ENCODE peak calls at places on chromosomes 4 and X, in seven cellular contexts. One of them, this sample, is unnamed.

GRCh38 chr4:38872620-38873019 is 5.0 kb downstream of the FAM114A1 start:
- DNase-seq in right atrium auricular region: no peak
- DNase-seq in CD4-positive, alpha-beta memory T cell: no peak
- DNase-seq in GM12865: no peak
- DNase-seq in WERI-Rb-1: no peak
- DNase-seq in fibroblast of the aortic adventitia: peak; percentile 20
- DNase-seq in fibroblast of lung: peak; percentile 63
- DNase-seq in this sample: no peak

GRCh38 chr4:88277711-88278025 is 6.7 kb downstream of the PPM1K start:
- DNase-seq in right atrium auricular region: no peak
- DNase-seq in CD4-positive, alpha-beta memory T cell: no peak
- DNase-seq in GM12865: no peak
- DNase-seq in WERI-Rb-1: no peak
- DNase-seq in fibroblast of the aortic adventitia: no peak
- DNase-seq in fibroblast of lung: no peak
- DNase-seq in this sample: no peak

GRCh38 chrX:10529344-10529743 is 91.0 kb downstream of the MID1 start:
- DNase-seq in right atrium auricular region: no peak
- DNase-seq in CD4-positive, alpha-beta memory T cell: no peak
- DNase-seq in GM12865: no peak
- DNase-seq in WERI-Rb-1: no peak
- DNase-seq in fibroblast of the aortic adventitia: peak; percentile 64
- DNase-seq in fibroblast of lung: peak; percentile 39
- DNase-seq in this sample: no peak

GRCh38 chr4:71595576-71596108 is 188.2 kb downstream of the GC start:
- DNase-seq in right atrium auricular region: no peak
- DNase-seq in CD4-positive, alpha-beta memory T cell: no peak
- DNase-seq in GM12865: no peak
- DNase-seq in WERI-Rb-1: no peak
- DNase-seq in fibroblast of the aortic adventitia: peak; percentile 14
- DNase-seq in fibroblast of lung: peak; percentile 15
- DNase-seq in this sample: no peak

GRCh38 chr4:163535657-163536056 is 41.2 kb downstream of the TMA16 start:
- DNase-seq in right atrium auricular region: no peak
- DNase-seq in CD4-positive, alpha-beta memory T cell: no peak
- DNase-seq in GM12865: no peak
- DNase-seq in WERI-Rb-1: no peak
- DNase-seq in fibroblast of the aortic adventitia: no peak
- DNase-seq in fibroblast of lung: no peak
- DNase-seq in this sample: no peak

GRCh38 chrX:112913807-112914206 is 73.2 kb upstream of the AMOT start:
- DNase-seq in right atrium auricular region: no peak
- DNase-seq in CD4-positive, alpha-beta memory T cell: no peak
- DNase-seq in GM12865: no peak
- DNase-seq in WERI-Rb-1: no peak
- DNase-seq in fibroblast of the aortic adventitia: no peak
- DNase-seq in fibroblast of lung: no peak
- DNase-seq in this sample: peak; percentile 0

GRCh38 chrX:40099046-40099968 is 1.5 kb upstream of the BCOR start:
- DNase-seq in right atrium auricular region: no peak
- DNase-seq in CD4-positive, alpha-beta memory T cell: peak; percentile 48
- DNase-seq in GM12865: peak; percentile 85
- DNase-seq in WERI-Rb-1: peak; percentile 87
- DNase-seq in fibroblast of the aortic adventitia: no peak
- DNase-seq in fibroblast of lung: no peak
- DNase-seq in this sample: no peak

GRCh38 chrX:9184231-9184630 is 150.3 kb upstream of the FAM9B start:
- DNase-seq in right atrium auricular region: no peak
- DNase-seq in CD4-positive, alpha-beta memory T cell: no peak
- DNase-seq in GM12865: no peak
- DNase-seq in WERI-Rb-1: no peak
- DNase-seq in fibroblast of the aortic adventitia: no peak
- DNase-seq in fibroblast of lung: peak; percentile 22
- DNase-seq in this sample: no peak

GRCh38 chrX:49930046-49930445 is 7.7 kb downstream of the CLCN5 start:
- DNase-seq in right atrium auricular region: no peak
- DNase-seq in CD4-positive, alpha-beta memory T cell: no peak
- DNase-seq in GM12865: no peak
- DNase-seq in WERI-Rb-1: no peak
- DNase-seq in fibroblast of the aortic adventitia: peak; percentile 33
- DNase-seq in fibroblast of lung: no peak
- DNase-seq in this sample: no peak

GRCh38 chr4:109801895-109802319 is at the start of gene CFI:
- DNase-seq in right atrium auricular region: no peak
- DNase-seq in CD4-positive, alpha-beta memory T cell: no peak
- DNase-seq in GM12865: no peak
- DNase-seq in WERI-Rb-1: no peak
- DNase-seq in fibroblast of the aortic adventitia: peak; percentile 84
- DNase-seq in fibroblast of lung: peak; percentile 90
- DNase-seq in this sample: no peak

GRCh38 chr4:176805155-176805554 is 12.4 kb upstream of the VEGFC start:
- DNase-seq in right atrium auricular region: no peak
- DNase-seq in CD4-positive, alpha-beta memory T cell: no peak
- DNase-seq in GM12865: no peak
- DNase-seq in WERI-Rb-1: no peak
- DNase-seq in fibroblast of the aortic adventitia: peak; percentile 76
- DNase-seq in fibroblast of lung: peak; percentile 33
- DNase-seq in this sample: no peak

GRCh38 chr4:22787753-22788389 is 95.1 kb downstream of the GBA3 start:
- DNase-seq in right atrium auricular region: no peak
- DNase-seq in CD4-positive, alpha-beta memory T cell: no peak
- DNase-seq in GM12865: no peak
- DNase-seq in WERI-Rb-1: no peak
- DNase-seq in fibroblast of the aortic adventitia: no peak
- DNase-seq in fibroblast of lung: peak; percentile 17
- DNase-seq in this sample: no peak

GRCh38 chr4:6463311-6464289 is 8.8 kb downstream of the PPP2R2C start:
- DNase-seq in right atrium auricular region: peak; percentile 46
- DNase-seq in CD4-positive, alpha-beta memory T cell: no peak
- DNase-seq in GM12865: no peak
- DNase-seq in WERI-Rb-1: no peak
- DNase-seq in fibroblast of the aortic adventitia: no peak
- DNase-seq in fibroblast of lung: no peak
- DNase-seq in this sample: no peak

GRCh38 chr4:128840711-128841318 is 31.3 kb downstream of the JADE1 start:
- DNase-seq in right atrium auricular region: no peak
- DNase-seq in CD4-positive, alpha-beta memory T cell: no peak
- DNase-seq in GM12865: no peak
- DNase-seq in WERI-Rb-1: peak; percentile 71
- DNase-seq in fibroblast of the aortic adventitia: no peak
- DNase-seq in fibroblast of lung: no peak
- DNase-seq in this sample: peak; percentile 34

DNA sequence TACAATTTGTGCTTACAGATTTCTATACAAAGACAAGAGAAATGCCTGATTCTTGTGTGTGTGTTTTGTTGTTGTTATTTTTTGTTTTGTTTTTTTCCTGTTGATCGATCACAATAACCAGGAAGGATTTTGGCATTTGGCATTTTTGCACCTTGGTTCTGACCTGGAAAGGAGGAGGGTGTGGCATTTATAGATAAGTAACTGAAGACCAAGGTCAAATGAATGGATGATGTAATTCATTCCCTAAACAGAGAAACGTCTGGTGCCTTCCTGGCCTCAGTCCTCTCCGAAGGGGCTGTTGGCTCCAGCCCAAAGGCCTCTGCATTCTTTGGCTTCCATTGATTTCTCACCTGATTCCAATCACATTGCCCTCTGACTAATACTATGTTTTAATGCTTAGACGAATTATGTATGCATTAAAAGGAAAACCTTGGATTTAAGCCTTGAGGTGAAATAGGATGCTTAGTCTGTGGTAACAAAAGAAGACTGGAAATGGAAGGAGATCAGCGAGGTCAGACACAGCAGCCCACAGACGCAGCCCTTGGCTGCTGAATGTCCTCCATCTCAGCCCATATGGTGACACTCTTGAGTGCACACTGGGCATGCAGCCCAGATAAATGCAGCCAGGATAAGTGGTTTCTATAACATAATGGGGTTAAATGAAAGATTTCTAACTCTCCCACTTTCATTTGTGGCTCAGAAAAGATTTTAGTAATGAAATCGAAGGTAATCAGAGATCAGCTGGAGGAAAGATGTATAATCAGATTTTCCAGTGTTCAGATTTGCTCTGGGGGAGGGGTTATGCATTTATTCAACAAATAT is 60.5 kb upstream of the TRIM2 start:
- DNase-seq in right atrium auricular region: no peak
- DNase-seq in CD4-positive, alpha-beta memory T cell: no peak
- DNase-seq in GM12865: no peak
- DNase-seq in WERI-Rb-1: peak; percentile 69
- DNase-seq in fibroblast of the aortic adventitia: peak; percentile 75
- DNase-seq in fibroblast of lung: peak; percentile 81
- DNase-seq in this sample: no peak
- H3K4me3 ChIP-seq in right atrium auricular region: no peak overlapping the region
- H3K4me3 ChIP-seq in CD4-positive, alpha-beta memory T cell: no peak overlapping the region
- H3K4me3 ChIP-seq in GM12865: no peak overlapping the region
- H3K4me3 ChIP-seq in WERI-Rb-1: no peak overlapping the region
- H3K4me3 ChIP-seq in fibroblast of the aortic adventitia: no peak overlapping the region
- H3K4me3 ChIP-seq in fibroblast of lung: no peak overlapping the region
- H3K4me3 ChIP-seq in this sample: no peak overlapping the region

GRCh38 chr4:152224223-152224622 is 311.7 kb downstream of the FBXW7 start:
- DNase-seq in right atrium auricular region: no peak
- DNase-seq in CD4-positive, alpha-beta memory T cell: no peak
- DNase-seq in GM12865: no peak
- DNase-seq in WERI-Rb-1: no peak
- DNase-seq in fibroblast of the aortic adventitia: no peak
- DNase-seq in fibroblast of lung: no peak
- DNase-seq in this sample: no peak

GRCh38 chr4:152220201-152220666 is 315.7 kb downstream of the FBXW7 start:
- DNase-seq in right atrium auricular region: no peak
- DNase-seq in CD4-positive, alpha-beta memory T cell: no peak
- DNase-seq in GM12865: peak; percentile 46
- DNase-seq in WERI-Rb-1: no peak
- DNase-seq in fibroblast of the aortic adventitia: peak; percentile 84
- DNase-seq in fibroblast of lung: peak; percentile 59
- DNase-seq in this sample: no peak

GRCh38 chr4:152223600-152223999 is 312.3 kb downstream of the FBXW7 start:
- DNase-seq in right atrium auricular region: no peak
- DNase-seq in CD4-positive, alpha-beta memory T cell: no peak
- DNase-seq in GM12865: no peak
- DNase-seq in WERI-Rb-1: no peak
- DNase-seq in fibroblast of the aortic adventitia: no peak
- DNase-seq in fibroblast of lung: no peak
- DNase-seq in this sample: no peak

GRCh38 chr4:152224872-152225420 is 310.9 kb downstream of the FBXW7 start:
- DNase-seq in right atrium auricular region: no peak
- DNase-seq in CD4-positive, alpha-beta memory T cell: no peak
- DNase-seq in GM12865: no peak
- DNase-seq in WERI-Rb-1: no peak
- DNase-seq in fibroblast of the aortic adventitia: no peak
- DNase-seq in fibroblast of lung: no peak
- DNase-seq in this sample: no peak

DNA sequence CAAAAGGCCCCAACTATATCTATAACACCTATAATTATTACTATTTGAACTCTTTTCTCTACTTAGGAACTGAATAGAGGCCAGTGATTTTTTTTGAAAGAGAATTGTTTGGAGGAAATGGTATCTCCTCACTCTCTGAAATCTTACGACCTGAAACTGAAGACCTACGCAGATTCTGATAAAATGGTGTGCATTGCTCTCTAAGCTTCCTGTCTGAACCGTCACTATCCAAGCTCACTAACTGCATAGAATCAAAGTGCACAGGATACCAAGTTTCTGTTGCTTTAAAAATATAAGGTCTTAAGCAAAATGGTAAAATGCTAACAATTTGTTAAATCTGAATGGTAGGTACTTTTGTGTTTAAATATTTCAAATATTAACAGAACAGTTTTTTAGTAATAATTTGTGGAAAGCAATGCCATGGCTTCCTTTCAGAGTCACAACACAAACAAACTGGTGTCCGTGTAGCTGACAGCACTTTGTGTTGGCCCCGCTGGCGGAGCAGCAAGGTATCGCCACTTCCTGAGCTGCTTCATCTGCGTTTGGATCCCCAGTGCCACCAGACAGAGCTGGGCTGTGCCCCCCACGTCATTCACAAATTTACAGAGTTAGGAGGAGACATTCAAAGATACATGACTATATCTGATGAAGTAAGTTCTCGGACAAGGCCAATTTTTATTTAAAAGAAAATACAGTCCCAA is 313.9 kb downstream of the FBXW7 start:
- DNase-seq in right atrium auricular region: no peak
- DNase-seq in CD4-positive, alpha-beta memory T cell: peak; percentile 5
- DNase-seq in GM12865: no peak
- DNase-seq in WERI-Rb-1: no peak
- DNase-seq in fibroblast of the aortic adventitia: no peak
- DNase-seq in fibroblast of lung: no peak
- DNase-seq in this sample: no peak
- H3K4me3 ChIP-seq in right atrium auricular region: no peak overlapping the region
- H3K4me3 ChIP-seq in CD4-positive, alpha-beta memory T cell: no peak overlapping the region
- H3K4me3 ChIP-seq in GM12865: no peak overlapping the region
- H3K4me3 ChIP-seq in WERI-Rb-1: no peak overlapping the region
- H3K4me3 ChIP-seq in fibroblast of the aortic adventitia: no peak overlapping the region
- H3K4me3 ChIP-seq in fibroblast of lung: no peak overlapping the region
- H3K4me3 ChIP-seq in this sample: no peak overlapping the region

GRCh38 chr4:133151681-133152329 is 2.7 kb downstream of the PCDH10 start:
- DNase-seq in right atrium auricular region: no peak
- DNase-seq in CD4-positive, alpha-beta memory T cell: no peak
- DNase-seq in GM12865: no peak
- DNase-seq in WERI-Rb-1: peak; percentile 69
- DNase-seq in fibroblast of the aortic adventitia: no peak
- DNase-seq in fibroblast of lung: peak; percentile 64
- DNase-seq in this sample: no peak
- H3K4me3 ChIP-seq in right atrium auricular region: peak overlapping the region; percentile 8
- H3K4me3 ChIP-seq in CD4-positive, alpha-beta memory T cell: no peak overlapping the region
- H3K4me3 ChIP-seq in GM12865: no peak overlapping the region
- H3K4me3 ChIP-seq in WERI-Rb-1: peak overlapping the region; percentile 66
- H3K4me3 ChIP-seq in fibroblast of the aortic adventitia: peak overlapping the region; percentile 68
- H3K4me3 ChIP-seq in fibroblast of lung: peak overlapping the region; percentile 61
- H3K4me3 ChIP-seq in this sample: no peak overlapping the region

GRCh38 chr4:3040447-3041191 is 33.7 kb downstream of the HTT-AS start:
- DNase-seq in right atrium auricular region: no peak
- DNase-seq in CD4-positive, alpha-beta memory T cell: no peak
- DNase-seq in GM12865: peak; percentile 80
- DNase-seq in WERI-Rb-1: no peak
- DNase-seq in fibroblast of the aortic adventitia: no peak
- DNase-seq in fibroblast of lung: no peak
- DNase-seq in this sample: no peak
- H3K4me3 ChIP-seq in right atrium auricular region: no peak overlapping the region
- H3K4me3 ChIP-seq in CD4-positive, alpha-beta memory T cell: peak overlapping the region; percentile 53
- H3K4me3 ChIP-seq in GM12865: peak overlapping the region; percentile 87
- H3K4me3 ChIP-seq in WERI-Rb-1: no peak overlapping the region
- H3K4me3 ChIP-seq in fibroblast of the aortic adventitia: no peak overlapping the region
- H3K4me3 ChIP-seq in fibroblast of lung: no peak overlapping the region
- H3K4me3 ChIP-seq in this sample: no peak overlapping the region

GRCh38 chrX:3271485-3272186 is 74.8 kb downstream of the MXRA5 start:
- DNase-seq in right atrium auricular region: no peak
- DNase-seq in CD4-positive, alpha-beta memory T cell: no peak
- DNase-seq in GM12865: no peak
- DNase-seq in WERI-Rb-1: no peak
- DNase-seq in fibroblast of the aortic adventitia: peak; percentile 67
- DNase-seq in fibroblast of lung: peak; percentile 96
- DNase-seq in this sample: no peak
- H3K4me3 ChIP-seq in right atrium auricular region: no peak overlapping the region
- H3K4me3 ChIP-seq in CD4-positive, alpha-beta memory T cell: no peak overlapping the region
- H3K4me3 ChIP-seq in GM12865: no peak overlapping the region
- H3K4me3 ChIP-seq in WERI-Rb-1: no peak overlapping the region
- H3K4me3 ChIP-seq in fibroblast of the aortic adventitia: no peak overlapping the region
- H3K4me3 ChIP-seq in fibroblast of lung: no peak overlapping the region
- H3K4me3 ChIP-seq in this sample: no peak overlapping the region

DNA sequence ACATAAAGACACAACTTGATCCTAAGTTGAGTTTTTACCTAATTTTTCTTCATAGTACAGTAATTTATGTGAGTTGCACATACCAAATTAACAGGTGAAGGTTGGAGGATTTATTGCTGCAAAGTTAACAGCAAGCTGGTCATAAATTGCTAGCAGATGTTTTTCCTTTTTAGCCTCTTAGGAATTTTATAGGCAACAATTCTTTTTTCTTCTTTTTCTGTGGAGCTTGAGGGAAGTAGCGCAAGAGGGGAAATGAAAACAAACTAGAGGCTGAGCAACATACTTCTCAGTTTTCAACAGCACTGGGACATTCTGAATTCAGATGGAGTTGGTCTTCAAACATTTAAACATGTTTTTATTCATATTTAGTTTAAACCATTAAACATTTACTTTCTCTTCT is 63.7 kb upstream of the TLR2 start:
- DNase-seq in right atrium auricular region: no peak
- DNase-seq in CD4-positive, alpha-beta memory T cell: no peak
- DNase-seq in GM12865: no peak
- DNase-seq in WERI-Rb-1: no peak
- DNase-seq in fibroblast of the aortic adventitia: peak; percentile 27
- DNase-seq in fibroblast of lung: no peak
- DNase-seq in this sample: no peak
- H3K4me3 ChIP-seq in right atrium auricular region: no peak overlapping the region
- H3K4me3 ChIP-seq in CD4-positive, alpha-beta memory T cell: no peak overlapping the region
- H3K4me3 ChIP-seq in GM12865: no peak overlapping the region
- H3K4me3 ChIP-seq in WERI-Rb-1: no peak overlapping the region
- H3K4me3 ChIP-seq in fibroblast of the aortic adventitia: no peak overlapping the region
- H3K4me3 ChIP-seq in fibroblast of lung: no peak overlapping the region
- H3K4me3 ChIP-seq in this sample: no peak overlapping the region